ENCODE peak calls at places on chromosomes 2 and 18, in nine cellular contexts. Z, P, E, Y, C, R, A, J and B are unnamed samples.

GRCh38 chr2:39632871-39633270 is 32.8 kb upstream of the TMEM178A start:
- DNase-seq in C (no peak), Y (peak), A (peak), E (no peak), R (no peak), Z (no peak), P (no peak), J (no peak), B (no peak)

GRCh38 chr2:25165992-25166618 is 2.3 kb downstream of the POMC start:
- DNase-seq in Y (no peak), A (no peak), R (peak), J (peak), P (peak), C (peak), E (peak), Z (peak), B (peak)

GRCh38 chr2:72975017-72975416 is 57.7 kb downstream of the EMX1 start:
- DNase-seq in Z (no peak), Y (no peak), C (no peak), P (no peak), R (no peak), J (no peak), A (no peak), E (no peak), B (no peak)

GRCh38 chr18:74766233-74766632 is 168.6 kb downstream of the ZNF407 start:
- DNase-seq in A (no peak), P (no peak), R (no peak), J (no peak), E (no peak), C (no peak), Z (no peak), Y (no peak), B (no peak)

GRCh38 chr2:9538000-9538507 is 17.6 kb downstream of the ADAM17 start:
- DNase-seq in R (no peak), E (no peak), Y (peak), A (peak), C (no peak), P (no peak), J (no peak), Z (no peak), B (no peak)

GRCh38 chr2:170177950-170178781 is at the start of gene MYO3B:
- DNase-seq in A (peak), Y (no peak), P (no peak), R (no peak), E (no peak), C (no peak), Z (no peak), J (no peak), B (no peak)

GRCh38 chr2:176139621-176140020 is 10.1 kb downstream of the HOXD8 start:
- DNase-seq in R (no peak), Z (no peak), P (no peak), C (no peak), E (no peak), Y (no peak), J (no peak), A (no peak), B (no peak)

GRCh38 chr18:11251891-11252270 is 102.5 kb upstream of the PIEZO2 start:
- DNase-seq in E (no peak), A (peak), J (no peak), Z (no peak), C (no peak), Y (no peak), P (no peak), R (no peak), B (no peak)

GRCh38 chr2:32825291-32825712 is 121.5 kb upstream of the LTBP1 start:
- DNase-seq in J (no peak), Z (no peak), P (no peak), C (peak), R (peak), Y (peak), E (no peak), A (peak), B (peak)

GRCh38 chr2:160096414-160096813 is 34.0 kb upstream of the PLA2R1 start:
- DNase-seq in Z (no peak), E (no peak), J (no peak), Y (no peak), C (no peak), R (no peak), A (no peak), P (no peak), B (no peak)

GRCh38 chr2:76009484-76009883 is 298.8 kb upstream of the GCFC2 start:
- DNase-seq in Z (no peak), A (no peak), J (no peak), C (no peak), P (no peak), Y (no peak), R (no peak), E (no peak), B (no peak)

GRCh38 chr18:55513199-55513598 is 74.8 kb downstream of the TCF4 start:
- DNase-seq in C (no peak), Y (no peak), R (no peak), A (no peak), E (no peak), P (no peak), J (no peak), Z (no peak), B (no peak)

GRCh38 chr2:124347209-124347608 is 322.1 kb downstream of the CNTNAP5 start:
- DNase-seq in R (no peak), Y (no peak), A (no peak), J (no peak), C (no peak), Z (no peak), E (no peak), P (no peak), B (no peak)

GRCh38 chr2:231685349-231686191 is 22.8 kb upstream of the PTMA start:
- DNase-seq in E (no peak), J (no peak), Y (no peak), R (no peak), C (no peak), A (no peak), P (no peak), Z (no peak), B (no peak)

GRCh38 chr2:219296631-219297391 is 12.4 kb downstream of the PTPRN start:
- DNase-seq in A (no peak), C (no peak), R (no peak), P (no peak), J (no peak), E (no peak), Z (no peak), Y (no peak), B (no peak)

GRCh38 chr2:24768013-24768412 is 25.2 kb downstream of the PTRHD1 start:
- DNase-seq in A (no peak), P (no peak), C (no peak), J (no peak), R (no peak), E (no peak), Y (no peak), Z (no peak), B (no peak)

GRCh38 chr2:24050041-24050655 is 607 bp downstream of the FKBP1B start:
- DNase-seq in P (peak), R (peak), A (peak), Z (peak), J (no peak), Y (no peak), E (no peak), C (peak), B (no peak)

GRCh38 chr18:32772580-32773186 is at the start of gene KLHL14:
- DNase-seq in J (no peak), Y (no peak), C (no peak), Z (no peak), P (no peak), E (no peak), A (no peak), R (no peak), B (no peak)

GRCh38 chr18:54957295-54957694 is 2.0 kb downstream of the CCDC68 start:
- DNase-seq in R (no peak), Y (no peak), C (no peak), P (no peak), A (peak), J (no peak), E (no peak), Z (no peak), B (peak)

GRCh38 chr2:10120938-10121574 is 1.5 kb upstream of the RRM2 start:
- DNase-seq in P (no peak), Z (peak), E (no peak), A (peak), R (no peak), C (peak), Y (no peak), J (no peak), B (no peak)

GRCh38 chr2:29519996-29520395 is 401.4 kb downstream of the ALK start:
- DNase-seq in Y (peak), J (no peak), R (no peak), C (no peak), P (no peak), A (no peak), Z (no peak), E (no peak), B (no peak)

GRCh38 chr2:203869610-203870042 is 2.1 kb downstream of the CTLA4 start:
- DNase-seq in C (no peak), A (no peak), E (no peak), R (no peak), P (no peak), Z (no peak), Y (no peak), J (peak), B (no peak)

GRCh38 chr18:75478996-75479870 is 51.7 kb upstream of the SMIM21 start:
- DNase-seq in E (peak), Z (no peak), J (no peak), Y (peak), A (peak), C (peak), R (peak), P (no peak), B (peak)

GRCh38 chr2:159574246-159574645 is 42.1 kb downstream of the BAZ2B start:
- DNase-seq in J (no peak), Z (no peak), A (peak), R (no peak), E (no peak), C (no peak), Y (peak), P (no peak), B (no peak)

GRCh38 chr2:126749537-126749936 is 93.6 kb downstream of the GYPC start:
- DNase-seq in P (no peak), J (no peak), Z (no peak), C (no peak), E (no peak), A (peak), Y (no peak), R (peak), B (no peak)

GRCh38 chr2:43840961-43841360 is 2.2 kb downstream of the ABCG8 start:
- DNase-seq in J (no peak), R (no peak), E (no peak), C (no peak), Z (no peak), A (no peak), Y (no peak), P (no peak), B (no peak)

GRCh38 chr2:64225491-64225890 is 81.3 kb upstream of the PELI1 start:
- DNase-seq in E (no peak), A (no peak), Y (no peak), C (no peak), P (no peak), Z (no peak), J (no peak), R (no peak), B (no peak)

GRCh38 chr18:79422022-79422782 is 26.5 kb downstream of the NFATC1 start:
- DNase-seq in E (no peak), A (peak), Y (no peak), P (no peak), J (no peak), C (no peak), R (no peak), Z (no peak), B (no peak)

GRCh38 chr2:172092716-172093415 is 7.6 kb downstream of the DLX1 start:
- DNase-seq in J (no peak), R (no peak), Z (no peak), Y (no peak), P (no peak), E (no peak), C (no peak), A (no peak), B (no peak)

GRCh38 chr2:236550298-236550697 is 19.3 kb upstream of the ACKR3 start:
- DNase-seq in R (no peak), E (no peak), C (no peak), A (no peak), Z (no peak), J (no peak), Y (no peak), P (no peak), B (no peak)

GRCh38 chr2:40653829-40654228 is 201.9 kb upstream of the SLC8A1 start:
- DNase-seq in A (no peak), C (no peak), E (peak), Y (peak), J (no peak), R (no peak), Z (no peak), P (no peak), B (no peak)

GRCh38 chr2:143808166-143808565 is 678.9 kb downstream of the ARHGAP15 start:
- DNase-seq in J (no peak), Z (no peak), A (peak), C (no peak), P (no peak), Y (peak), E (no peak), R (no peak), B (no peak)

GRCh38 chr2:12928706-12929291 is 212.1 kb downstream of the TRIB2 start:
- DNase-seq in P (no peak), E (no peak), J (no peak), A (peak), Z (no peak), C (no peak), Y (no peak), R (no peak), B (no peak)

GRCh38 chr2:129904532-129905446 is 74.7 kb upstream of the RAB6C start:
- DNase-seq in C (no peak), A (no peak), R (no peak), Z (no peak), Y (no peak), E (no peak), J (no peak), P (no peak), B (no peak)

GRCh38 chr2:154446324-154446723 is 252.2 kb upstream of the KCNJ3 start:
- DNase-seq in C (no peak), A (no peak), P (no peak), Y (no peak), R (no peak), J (no peak), E (no peak), Z (no peak), B (no peak)

GRCh38 chr2:133434962-133435668 is 133.1 kb downstream of the NCKAP5 start:
- DNase-seq in P (peak), E (no peak), A (no peak), J (no peak), Z (no peak), R (no peak), Y (no peak), C (peak), B (peak)
- TF ChIP-seq CTCF in P (no peak), E (no peak), A (no peak), J (no peak), Z (no peak), R (no peak), Y (no peak), C (no peak), B (no peak)

GRCh38 chr2:201887851-201888451 is 81.6 kb downstream of the CDK15 start:
- DNase-seq in Z (no peak), R (no peak), C (no peak), E (no peak), A (peak), Y (no peak), J (no peak), P (no peak), B (no peak)
- H3K4me3 ChIP-seq in Z (no peak), R (peak), C (no peak), E (no peak), A (peak), Y (peak), J (no peak), P (peak), B (no peak)

GRCh38 chr2:108399479-108399878 is 21.7 kb downstream of the SULT1C4 start:
- DNase-seq in C (no peak), Y (no peak), Z (no peak), J (no peak), R (no peak), E (no peak), A (peak), P (no peak), B (no peak)

GRCh38 chr2:108392029-108392428 is 14.3 kb downstream of the SULT1C4 start:
- DNase-seq in A (no peak), J (no peak), C (no peak), R (no peak), E (no peak), Y (no peak), P (no peak), Z (no peak), B (no peak)

GRCh38 chr2:108395155-108395554 is 17.4 kb downstream of the SULT1C4 start:
- DNase-seq in Y (no peak), A (no peak), E (no peak), J (no peak), Z (no peak), P (no peak), C (no peak), R (no peak), B (no peak)

GRCh38 chr2:108393197-108393596 is 15.4 kb downstream of the SULT1C4 start:
- DNase-seq in C (no peak), J (no peak), E (no peak), R (no peak), A (no peak), P (no peak), Y (no peak), Z (no peak), B (no peak)

DNA sequence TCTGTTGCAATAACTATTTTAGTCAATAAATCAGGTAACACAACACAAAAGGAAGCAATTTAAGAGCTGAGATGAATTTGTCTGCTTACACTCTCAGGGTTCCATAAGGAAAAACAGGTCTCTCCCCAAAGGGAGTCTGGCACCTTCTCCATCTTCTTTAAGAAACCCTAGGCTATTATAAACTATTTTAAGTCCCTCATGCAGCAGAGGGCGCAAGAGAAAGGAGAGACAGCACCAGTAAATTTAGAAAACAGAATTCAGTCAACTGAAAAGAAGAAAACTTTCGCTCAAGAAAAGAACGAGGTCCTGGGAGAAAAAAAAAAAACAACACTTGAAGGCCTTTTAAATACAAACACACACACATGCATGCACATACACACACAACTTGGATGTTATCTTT is 19.1 kb downstream of the SULT1C4 start:
- DNase-seq in R (no peak), Z (no peak), A (peak), C (no peak), J (no peak), E (no peak), P (no peak), Y (no peak), B (no peak)
- TF ChIP-seq CTCF in R (peak), Z (no peak), A (peak), C (no peak), J (no peak), E (peak), P (no peak), Y (peak), B (peak)

GRCh38 chr18:70195014-70195614 is 10.4 kb downstream of the RTTN start:
- DNase-seq in Z (no peak), Y (no peak), C (peak), A (no peak), R (peak), J (no peak), E (no peak), P (no peak), B (no peak)
- H3K4me3 ChIP-seq in Z (no peak), Y (no peak), C (no peak), A (no peak), R (no peak), J (no peak), E (no peak), P (no peak), B (no peak)

DNA sequence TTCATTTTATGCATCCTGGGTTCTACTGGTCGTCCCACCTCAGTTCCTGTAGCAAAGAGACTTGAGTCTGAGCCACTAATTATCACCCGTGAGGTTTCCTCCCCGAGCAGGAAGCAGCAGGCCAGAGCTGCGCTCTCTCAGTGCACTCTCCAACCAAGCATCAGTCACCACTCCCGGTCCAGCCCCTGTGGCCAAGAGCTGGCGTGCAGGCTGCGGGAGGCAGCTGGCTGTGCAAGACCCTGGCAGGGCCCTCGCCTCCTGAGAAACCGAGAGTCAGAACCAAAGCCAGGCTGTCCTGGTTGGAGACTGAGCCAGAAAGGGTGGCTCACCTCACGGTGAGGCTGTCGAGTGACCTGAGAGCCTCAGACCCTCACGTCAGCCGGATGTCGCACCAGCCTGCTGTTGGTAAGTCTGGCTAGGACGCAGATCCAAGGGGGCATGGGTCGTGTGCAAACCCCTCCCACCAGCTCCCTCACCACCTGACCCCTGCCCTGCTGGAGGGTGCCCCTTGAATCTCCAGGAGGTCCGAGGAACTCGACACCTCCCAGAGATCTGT is 7.1 kb downstream of the STEAP3 start:
- DNase-seq in Y (peak), Z (no peak), C (no peak), P (no peak), A (peak), J (no peak), E (no peak), R (no peak), B (no peak)
- TF ChIP-seq CTCF in Y (no peak), Z (no peak), C (no peak), P (no peak), A (no peak), J (no peak), E (no peak), R (no peak), B (no peak)

GRCh38 chr2:100137877-100138570 is 4.4 kb downstream of the AFF3 start:
- DNase-seq in Z (no peak), J (no peak), A (no peak), R (no peak), Y (no peak), C (no peak), P (no peak), E (no peak), B (no peak)
- H3K4me3 ChIP-seq in Z (no peak), J (no peak), A (no peak), R (no peak), Y (no peak), C (no peak), P (no peak), E (no peak), B (no peak)

DNA sequence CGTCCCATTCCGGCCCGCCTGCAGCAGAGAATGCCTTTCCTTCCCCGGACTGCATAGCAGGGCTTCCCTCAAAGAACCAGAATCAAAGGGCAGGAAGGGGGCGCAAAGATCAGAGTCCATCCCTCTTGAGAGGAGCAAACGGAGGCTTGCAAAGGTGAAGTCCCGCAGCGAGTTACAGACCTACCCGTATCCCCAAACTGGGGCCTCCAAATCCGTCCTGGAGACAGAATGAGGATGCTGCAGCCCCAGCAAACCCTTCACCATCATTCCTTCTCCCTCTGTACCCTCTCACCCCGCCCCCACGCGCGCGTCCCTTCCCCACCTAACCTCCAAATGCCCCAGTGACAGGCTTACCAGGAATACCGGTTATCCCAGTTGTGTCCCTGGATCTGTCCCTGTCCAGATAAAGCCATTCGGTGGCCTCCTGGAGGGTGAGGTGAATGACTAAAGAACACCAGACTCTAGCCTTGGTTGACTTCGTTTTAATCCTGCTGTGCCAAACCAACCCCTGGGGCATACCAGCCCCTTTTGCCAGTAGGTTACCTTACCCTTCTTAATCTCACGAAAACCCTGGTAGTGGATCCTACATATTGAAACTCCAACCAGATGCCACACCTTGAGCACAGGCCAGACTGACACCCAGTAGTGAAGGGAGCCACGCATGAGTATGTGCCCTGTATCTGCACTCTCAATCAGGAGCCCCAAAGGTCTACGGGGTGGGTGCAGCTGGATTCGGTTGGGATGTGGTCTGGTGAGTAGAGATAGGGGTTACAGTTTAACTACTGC is 961 bp upstream of the SLC40A1 start:
- DNase-seq in C (peak), J (no peak), A (no peak), R (no peak), Z (peak), Y (no peak), P (peak), E (no peak), B (no peak)
- TF ChIP-seq CTCF in C (no peak), J (no peak), A (no peak), R (no peak), Z (no peak), Y (no peak), P (no peak), E (no peak), B (no peak)

DNA sequence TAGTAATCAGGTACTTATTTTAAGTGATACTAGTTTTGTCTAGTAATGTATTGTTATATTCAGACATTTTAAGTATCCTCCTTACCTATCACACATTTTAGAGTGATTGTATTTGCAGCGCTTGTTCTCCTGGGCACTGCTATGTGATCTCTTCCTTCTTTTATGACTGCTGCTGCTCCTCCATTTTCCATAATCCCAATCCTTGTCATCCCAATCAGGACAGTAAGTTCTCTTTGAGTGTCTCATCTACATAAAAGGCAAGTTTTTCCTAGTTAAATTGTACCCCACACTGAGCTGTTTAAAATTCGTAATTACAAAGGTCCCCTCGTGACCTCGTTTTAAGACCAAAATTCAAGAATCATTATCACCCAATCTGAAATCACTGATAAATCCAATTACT is 2.8 kb downstream of the CLK1 start:
- DNase-seq in J (no peak), R (no peak), Y (no peak), A (no peak), Z (no peak), P (no peak), E (no peak), C (no peak), B (no peak)
- H3K4me3 ChIP-seq in J (peak), R (peak), Y (peak), A (peak), Z (peak), P (peak), E (peak), C (peak), B (peak)